ENCODE peak calls at places on chromosomes 2 and 18, in eight cellular contexts. One of them, this sample, is unnamed.

GRCh38 chr18:35289293-35290069 is 548 bp downstream of the ZSCAN30 start:
- DNase-seq in HFF-Myc: no peak
- DNase-seq in omental fat pad: no peak
- DNase-seq in neural crest cell: no peak
- DNase-seq in spleen: no peak
- DNase-seq in fibroblast of lung: peak
- DNase-seq in hepatocyte: peak
- DNase-seq in CD14-positive monocyte: no peak
- DNase-seq in this sample: no peak

GRCh38 chr18:13163167-13163927 is 55.2 kb upstream of the LDLRAD4 start:
- DNase-seq in HFF-Myc: no peak
- DNase-seq in omental fat pad: no peak
- DNase-seq in neural crest cell: no peak
- DNase-seq in spleen: no peak
- DNase-seq in fibroblast of lung: peak
- DNase-seq in hepatocyte: no peak
- DNase-seq in CD14-positive monocyte: no peak
- DNase-seq in this sample: no peak

GRCh38 chr2:5594288-5594687 is 97.9 kb upstream of the SOX11 start:
- DNase-seq in HFF-Myc: no peak
- DNase-seq in omental fat pad: no peak
- DNase-seq in neural crest cell: no peak
- DNase-seq in spleen: no peak
- DNase-seq in fibroblast of lung: peak
- DNase-seq in hepatocyte: no peak
- DNase-seq in CD14-positive monocyte: no peak
- DNase-seq in this sample: no peak

GRCh38 chr2:54629914-54630609 is 93.4 kb upstream of the EML6 start:
- DNase-seq in HFF-Myc: no peak
- DNase-seq in omental fat pad: no peak
- DNase-seq in neural crest cell: no peak
- DNase-seq in spleen: no peak
- DNase-seq in fibroblast of lung: peak
- DNase-seq in hepatocyte: peak
- DNase-seq in CD14-positive monocyte: no peak
- DNase-seq in this sample: no peak

GRCh38 chr2:101493074-101493473 is 18.2 kb upstream of the RFX8 start:
- DNase-seq in HFF-Myc: no peak
- DNase-seq in omental fat pad: no peak
- DNase-seq in neural crest cell: no peak
- DNase-seq in spleen: no peak
- DNase-seq in fibroblast of lung: no peak
- DNase-seq in hepatocyte: peak
- DNase-seq in CD14-positive monocyte: no peak
- DNase-seq in this sample: no peak

GRCh38 chr2:207767461-207768167 is 2.1 kb downstream of the FZD5 start:
- DNase-seq in HFF-Myc: no peak
- DNase-seq in omental fat pad: no peak
- DNase-seq in neural crest cell: no peak
- DNase-seq in spleen: peak
- DNase-seq in fibroblast of lung: peak
- DNase-seq in hepatocyte: peak
- DNase-seq in CD14-positive monocyte: no peak
- DNase-seq in this sample: no peak

GRCh38 chr2:20368706-20369105 is 18.1 kb upstream of the PUM2 start:
- DNase-seq in HFF-Myc: no peak
- DNase-seq in omental fat pad: no peak
- DNase-seq in neural crest cell: no peak
- DNase-seq in spleen: no peak
- DNase-seq in fibroblast of lung: no peak
- DNase-seq in hepatocyte: no peak
- DNase-seq in CD14-positive monocyte: no peak
- DNase-seq in this sample: no peak

GRCh38 chr18:41075212-41075611 is 879.8 kb upstream of the PIK3C3 start:
- DNase-seq in HFF-Myc: peak
- DNase-seq in omental fat pad: no peak
- DNase-seq in neural crest cell: no peak
- DNase-seq in spleen: no peak
- DNase-seq in fibroblast of lung: peak
- DNase-seq in hepatocyte: peak
- DNase-seq in CD14-positive monocyte: no peak
- DNase-seq in this sample: no peak

GRCh38 chr18:33802955-33803354 is 224.9 kb downstream of the ASXL3 start:
- DNase-seq in HFF-Myc: no peak
- DNase-seq in omental fat pad: no peak
- DNase-seq in neural crest cell: no peak
- DNase-seq in spleen: no peak
- DNase-seq in fibroblast of lung: no peak
- DNase-seq in hepatocyte: peak
- DNase-seq in CD14-positive monocyte: no peak
- DNase-seq in this sample: no peak

GRCh38 chr2:125160947-125161346 is 1135.9 kb downstream of the CNTNAP5 start:
- DNase-seq in HFF-Myc: no peak
- DNase-seq in omental fat pad: no peak
- DNase-seq in neural crest cell: no peak
- DNase-seq in spleen: no peak
- DNase-seq in fibroblast of lung: no peak
- DNase-seq in hepatocyte: no peak
- DNase-seq in CD14-positive monocyte: no peak
- DNase-seq in this sample: no peak

GRCh38 chr2:12807907-12808810 is 91.4 kb downstream of the TRIB2 start:
- DNase-seq in HFF-Myc: no peak
- DNase-seq in omental fat pad: no peak
- DNase-seq in neural crest cell: no peak
- DNase-seq in spleen: no peak
- DNase-seq in fibroblast of lung: no peak
- DNase-seq in hepatocyte: no peak
- DNase-seq in CD14-positive monocyte: no peak
- DNase-seq in this sample: no peak

GRCh38 chr18:46400449-46400848 is 256.6 kb downstream of the LOXHD1 start:
- DNase-seq in HFF-Myc: no peak
- DNase-seq in omental fat pad: no peak
- DNase-seq in neural crest cell: no peak
- DNase-seq in spleen: no peak
- DNase-seq in fibroblast of lung: no peak
- DNase-seq in hepatocyte: no peak
- DNase-seq in CD14-positive monocyte: no peak
- DNase-seq in this sample: no peak

GRCh38 chr18:79486356-79487197 is 90.8 kb downstream of the NFATC1 start:
- DNase-seq in HFF-Myc: no peak
- DNase-seq in omental fat pad: no peak
- DNase-seq in neural crest cell: no peak
- DNase-seq in spleen: peak
- DNase-seq in fibroblast of lung: no peak
- DNase-seq in hepatocyte: no peak
- DNase-seq in CD14-positive monocyte: peak
- DNase-seq in this sample: no peak

GRCh38 chr2:3649581-3649980 is 8.4 kb upstream of the ALLC start:
- DNase-seq in HFF-Myc: no peak
- DNase-seq in omental fat pad: no peak
- DNase-seq in neural crest cell: no peak
- DNase-seq in spleen: peak
- DNase-seq in fibroblast of lung: no peak
- DNase-seq in hepatocyte: no peak
- DNase-seq in CD14-positive monocyte: no peak
- DNase-seq in this sample: no peak

GRCh38 chr18:74604774-74605173 is 7.1 kb downstream of the ZNF407 start:
- DNase-seq in HFF-Myc: no peak
- DNase-seq in omental fat pad: no peak
- DNase-seq in neural crest cell: no peak
- DNase-seq in spleen: no peak
- DNase-seq in fibroblast of lung: peak
- DNase-seq in hepatocyte: no peak
- DNase-seq in CD14-positive monocyte: no peak
- DNase-seq in this sample: no peak

GRCh38 chr2:127884436-127884835 is 1.3 kb downstream of the AMMECR1L start:
- DNase-seq in HFF-Myc: no peak
- DNase-seq in omental fat pad: no peak
- DNase-seq in neural crest cell: no peak
- DNase-seq in spleen: no peak
- DNase-seq in fibroblast of lung: peak
- DNase-seq in hepatocyte: peak
- DNase-seq in CD14-positive monocyte: no peak
- DNase-seq in this sample: no peak

GRCh38 chr2:216857131-216857550 is 2.7 kb downstream of the TNP1 start:
- DNase-seq in HFF-Myc: no peak
- DNase-seq in omental fat pad: no peak
- DNase-seq in neural crest cell: no peak
- DNase-seq in spleen: no peak
- DNase-seq in fibroblast of lung: peak
- DNase-seq in hepatocyte: peak
- DNase-seq in CD14-positive monocyte: no peak
- DNase-seq in this sample: no peak

GRCh38 chr2:55311444-55311870 is 42.4 kb upstream of the MTIF2 start:
- DNase-seq in HFF-Myc: peak
- DNase-seq in omental fat pad: no peak
- DNase-seq in neural crest cell: no peak
- DNase-seq in spleen: no peak
- DNase-seq in fibroblast of lung: peak
- DNase-seq in hepatocyte: no peak
- DNase-seq in CD14-positive monocyte: no peak
- DNase-seq in this sample: no peak

GRCh38 chr2:118881490-118882129 is 34.2 kb upstream of the EN1 start:
- DNase-seq in HFF-Myc: no peak
- DNase-seq in omental fat pad: no peak
- DNase-seq in neural crest cell: peak
- DNase-seq in spleen: peak
- DNase-seq in fibroblast of lung: peak
- DNase-seq in hepatocyte: peak
- DNase-seq in CD14-positive monocyte: peak
- DNase-seq in this sample: peak

GRCh38 chr2:30641765-30642341 is 165.4 kb downstream of the CAPN13 start:
- DNase-seq in HFF-Myc: no peak
- DNase-seq in omental fat pad: no peak
- DNase-seq in neural crest cell: no peak
- DNase-seq in spleen: no peak
- DNase-seq in fibroblast of lung: no peak
- DNase-seq in hepatocyte: no peak
- DNase-seq in CD14-positive monocyte: no peak
- DNase-seq in this sample: no peak

GRCh38 chr2:12672711-12673315 is 43.9 kb upstream of the TRIB2 start:
- DNase-seq in HFF-Myc: no peak
- DNase-seq in omental fat pad: no peak
- DNase-seq in neural crest cell: no peak
- DNase-seq in spleen: no peak
- DNase-seq in fibroblast of lung: no peak
- DNase-seq in hepatocyte: no peak
- DNase-seq in CD14-positive monocyte: no peak
- DNase-seq in this sample: no peak

GRCh38 chr2:8148260-8148880 is 533.5 kb upstream of the ID2 start:
- DNase-seq in HFF-Myc: peak
- DNase-seq in omental fat pad: no peak
- DNase-seq in neural crest cell: no peak
- DNase-seq in spleen: no peak
- DNase-seq in fibroblast of lung: peak
- DNase-seq in hepatocyte: no peak
- DNase-seq in CD14-positive monocyte: no peak
- DNase-seq in this sample: no peak

GRCh38 chr18:48409591-48410094 is 460 bp upstream of the ZBTB7C start:
- DNase-seq in HFF-Myc: no peak
- DNase-seq in omental fat pad: no peak
- DNase-seq in neural crest cell: peak
- DNase-seq in spleen: peak
- DNase-seq in fibroblast of lung: peak
- DNase-seq in hepatocyte: peak
- DNase-seq in CD14-positive monocyte: no peak
- DNase-seq in this sample: peak

GRCh38 chr2:11652141-11652540 is 17.9 kb downstream of the NTSR2 start:
- DNase-seq in HFF-Myc: no peak
- DNase-seq in omental fat pad: no peak
- DNase-seq in neural crest cell: no peak
- DNase-seq in spleen: no peak
- DNase-seq in fibroblast of lung: no peak
- DNase-seq in hepatocyte: no peak
- DNase-seq in CD14-positive monocyte: no peak
- DNase-seq in this sample: no peak

GRCh38 chr18:9914334-9914583 is 443 bp downstream of the VAPA start:
- DNase-seq in HFF-Myc: no peak
- DNase-seq in omental fat pad: no peak
- DNase-seq in neural crest cell: no peak
- DNase-seq in spleen: no peak
- DNase-seq in fibroblast of lung: no peak
- DNase-seq in hepatocyte: no peak
- DNase-seq in CD14-positive monocyte: no peak
- DNase-seq in this sample: no peak

GRCh38 chr2:233643128-233643527 is 6.9 kb downstream of the UGT1A10 start:
- DNase-seq in HFF-Myc: no peak
- DNase-seq in omental fat pad: no peak
- DNase-seq in neural crest cell: no peak
- DNase-seq in spleen: no peak
- DNase-seq in fibroblast of lung: peak
- DNase-seq in hepatocyte: peak
- DNase-seq in CD14-positive monocyte: no peak
- DNase-seq in this sample: no peak
- TF ChIP-seq CTCF in HFF-Myc: no peak
- TF ChIP-seq CTCF in omental fat pad: no peak
- TF ChIP-seq CTCF in neural crest cell: peak
- TF ChIP-seq CTCF in spleen: no peak
- TF ChIP-seq CTCF in fibroblast of lung: no peak
- TF ChIP-seq CTCF in hepatocyte: peak
- TF ChIP-seq CTCF in CD14-positive monocyte: no peak
- TF ChIP-seq CTCF in this sample: no peak

GRCh38 chr18:77078671-77079070 is 53.9 kb downstream of the MBP start:
- DNase-seq in HFF-Myc: no peak
- DNase-seq in omental fat pad: no peak
- DNase-seq in neural crest cell: no peak
- DNase-seq in spleen: peak
- DNase-seq in fibroblast of lung: no peak
- DNase-seq in hepatocyte: no peak
- DNase-seq in CD14-positive monocyte: no peak
- DNase-seq in this sample: no peak
- TF ChIP-seq CTCF in HFF-Myc: no peak
- TF ChIP-seq CTCF in omental fat pad: no peak
- TF ChIP-seq CTCF in neural crest cell: no peak
- TF ChIP-seq CTCF in spleen: no peak
- TF ChIP-seq CTCF in fibroblast of lung: no peak
- TF ChIP-seq CTCF in hepatocyte: no peak
- TF ChIP-seq CTCF in CD14-positive monocyte: no peak
- TF ChIP-seq CTCF in this sample: no peak

GRCh38 chr2:238528953-238529781 is 102.4 kb downstream of the ASB1 start:
- DNase-seq in HFF-Myc: peak
- DNase-seq in omental fat pad: no peak
- DNase-seq in neural crest cell: no peak
- DNase-seq in spleen: peak
- DNase-seq in fibroblast of lung: peak
- DNase-seq in hepatocyte: peak
- DNase-seq in CD14-positive monocyte: no peak
- DNase-seq in this sample: no peak
- TF ChIP-seq CTCF in HFF-Myc: no peak
- TF ChIP-seq CTCF in omental fat pad: no peak
- TF ChIP-seq CTCF in neural crest cell: no peak
- TF ChIP-seq CTCF in spleen: no peak
- TF ChIP-seq CTCF in fibroblast of lung: peak
- TF ChIP-seq CTCF in hepatocyte: no peak
- TF ChIP-seq CTCF in CD14-positive monocyte: no peak
- TF ChIP-seq CTCF in this sample: no peak

DNA sequence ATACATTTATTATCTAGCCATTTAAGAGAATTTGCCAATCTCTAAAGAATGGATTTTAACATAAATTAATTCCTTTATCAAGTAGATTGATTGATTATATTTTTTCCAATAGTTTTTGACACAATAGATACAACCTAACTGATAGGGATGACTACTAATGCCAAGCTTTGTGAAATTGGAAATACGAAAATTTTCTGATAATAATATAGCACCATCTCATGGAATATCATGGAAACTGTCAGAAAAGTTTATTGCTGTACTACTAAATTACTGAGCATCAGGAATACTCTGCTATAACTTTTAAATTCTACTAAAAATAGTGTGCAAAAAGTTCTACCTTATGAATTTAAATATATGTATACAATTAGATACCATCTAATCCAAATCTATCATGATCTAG is 101.8 kb upstream of the MAP2 start:
- DNase-seq in HFF-Myc: no peak
- DNase-seq in omental fat pad: no peak
- DNase-seq in neural crest cell: no peak
- DNase-seq in spleen: no peak
- DNase-seq in fibroblast of lung: no peak
- DNase-seq in hepatocyte: no peak
- DNase-seq in CD14-positive monocyte: no peak
- DNase-seq in this sample: no peak
- TF ChIP-seq CTCF in HFF-Myc: no peak
- TF ChIP-seq CTCF in omental fat pad: no peak
- TF ChIP-seq CTCF in neural crest cell: no peak
- TF ChIP-seq CTCF in spleen: no peak
- TF ChIP-seq CTCF in fibroblast of lung: no peak
- TF ChIP-seq CTCF in hepatocyte: peak
- TF ChIP-seq CTCF in CD14-positive monocyte: no peak
- TF ChIP-seq CTCF in this sample: no peak